ENCODE peak calls at places on chromosomes 12 and 14, in eight cellular contexts. M, Q, I, D, B, T, W and Z are unnamed samples.
A peak's percentile ranks its signal among the peaks of the same experiment; 100 is the strongest.

GRCh38 chr12:31815096-31815495 is 86.3 kb upstream of the AMN1 start:
- DNase-seq in W (peak; percentile 26), D (no peak), M (no peak), I (no peak), Q (no peak), T (no peak), B (no peak), Z (no peak)

GRCh38 chr14:100059433-100059781 is 5.8 kb upstream of the EVL start:
- DNase-seq in I (no peak), W (no peak), Q (peak; percentile 94), D (no peak), B (peak; percentile 90), T (no peak), M (no peak), Z (no peak)

GRCh38 chr14:54589076-54589475 is 22.1 kb downstream of the SAMD4A start:
- DNase-seq in I (no peak), D (no peak), T (no peak), B (peak; percentile 59), M (no peak), Q (peak; percentile 71), W (peak; percentile 70), Z (no peak)

GRCh38 chr12:98198261-98198982 is 317.0 kb upstream of the TMPO start:
- DNase-seq in W (peak; percentile 89), T (peak; percentile 32), Q (peak; percentile 2), M (no peak), D (peak; percentile 30), B (peak; percentile 63), I (no peak), Z (no peak)

GRCh38 chr14:94764573-94764972 is 5.3 kb downstream of the GSC start:
- DNase-seq in W (no peak), I (no peak), M (no peak), B (no peak), T (peak; percentile 74), Q (no peak), D (peak; percentile 22), Z (no peak)

GRCh38 chr12:32305163-32305562 is 94.2 kb upstream of the FGD4 start:
- DNase-seq in M (no peak), Q (no peak), D (no peak), W (no peak), T (no peak), B (peak; percentile 32), I (no peak), Z (no peak)

GRCh38 chr12:6226701-6227096 is 26.5 kb downstream of the CD9 start:
- DNase-seq in Q (no peak), M (peak; percentile 78), W (no peak), T (no peak), D (no peak), B (peak; percentile 44), I (peak; percentile 79), Z (no peak)

GRCh38 chr14:49019467-49020100 is 566.6 kb downstream of the RPS29 start:
- DNase-seq in W (no peak), M (no peak), Q (no peak), T (no peak), D (no peak), I (no peak), B (no peak), Z (no peak)

GRCh38 chr14:77151918-77152588 is 10.5 kb upstream of the ZDHHC22 start:
- DNase-seq in T (no peak), D (peak; percentile 39), I (no peak), W (peak; percentile 22), M (no peak), B (peak; percentile 52), Q (peak; percentile 82), Z (no peak)

GRCh38 chr12:124700810-124701594 is 133.6 kb upstream of the NCOR2 start:
- DNase-seq in M (peak; percentile 79), W (peak; percentile 92), I (no peak), B (peak; percentile 51), Q (peak; percentile 30), T (peak; percentile 94), D (peak; percentile 39), Z (no peak)

GRCh38 chr12:119839201-119839600 is 37.9 kb downstream of the CIT start:
- DNase-seq in Q (no peak), W (no peak), I (no peak), M (no peak), B (no peak), D (no peak), T (no peak), Z (no peak)

GRCh38 chr12:119841433-119842210 is 35.5 kb downstream of the CIT start:
- DNase-seq in D (no peak), T (no peak), W (peak; percentile 16), Q (no peak), I (no peak), M (no peak), B (no peak), Z (no peak)

GRCh38 chr12:119840617-119841016 is 36.5 kb downstream of the CIT start:
- DNase-seq in Q (no peak), D (no peak), I (no peak), M (no peak), T (no peak), W (no peak), B (no peak), Z (no peak)

GRCh38 chr12:119843100-119843499 is 34.0 kb downstream of the CIT start:
- DNase-seq in I (no peak), W (peak; percentile 64), M (no peak), Q (no peak), B (no peak), D (no peak), T (no peak), Z (no peak)

DNA sequence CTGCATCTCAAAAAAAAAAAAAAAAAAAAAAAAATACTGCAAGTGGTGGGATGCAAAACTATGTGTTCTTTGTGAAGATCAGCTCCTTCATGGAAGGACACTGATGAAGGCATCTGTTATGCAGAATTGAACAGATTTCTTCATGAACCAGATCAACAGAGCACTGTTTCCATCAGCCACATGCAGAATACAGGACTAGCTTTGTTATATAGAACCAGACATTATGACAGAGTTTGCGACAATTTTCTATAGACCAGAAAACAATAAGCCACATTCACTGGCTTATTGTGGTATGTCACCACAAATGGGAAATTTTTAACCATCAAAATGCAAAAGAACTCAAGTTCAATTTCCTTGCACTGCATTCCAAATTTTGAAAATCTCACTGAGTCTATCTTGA is 34.7 kb downstream of the CIT start:
- DNase-seq in I (no peak), Q (no peak), D (no peak), M (no peak), T (no peak), B (no peak), W (no peak), Z (no peak)
- H3K36me3 ChIP-seq in I (no peaks in the 10 kb centered on the region), Q (peaks cover 35% of the 10 kb centered on the region), D (peaks cover 3% of the 10 kb centered on the region), M (no peaks in the 10 kb centered on the region), T (peaks cover 2% of the 10 kb centered on the region), B (no peaks in the 10 kb centered on the region), W (peaks cover 1% of the 10 kb centered on the region), Z (no peaks in the 10 kb centered on the region)

GRCh38 chr12:50387487-50387886 is 8.9 kb downstream of the FAM186A start:
- DNase-seq in I (no peak), D (no peak), W (no peak), M (no peak), Q (no peak), B (peak; percentile 36), T (no peak), Z (peak; percentile 30)
- H3K36me3 ChIP-seq in I (no peaks in the 10 kb centered on the region), D (no peaks in the 10 kb centered on the region), W (no peaks in the 10 kb centered on the region), M (no peaks in the 10 kb centered on the region), Q (no peaks in the 10 kb centered on the region), B (no peaks in the 10 kb centered on the region), T (no peaks in the 10 kb centered on the region), Z (no peaks in the 10 kb centered on the region)

DNA sequence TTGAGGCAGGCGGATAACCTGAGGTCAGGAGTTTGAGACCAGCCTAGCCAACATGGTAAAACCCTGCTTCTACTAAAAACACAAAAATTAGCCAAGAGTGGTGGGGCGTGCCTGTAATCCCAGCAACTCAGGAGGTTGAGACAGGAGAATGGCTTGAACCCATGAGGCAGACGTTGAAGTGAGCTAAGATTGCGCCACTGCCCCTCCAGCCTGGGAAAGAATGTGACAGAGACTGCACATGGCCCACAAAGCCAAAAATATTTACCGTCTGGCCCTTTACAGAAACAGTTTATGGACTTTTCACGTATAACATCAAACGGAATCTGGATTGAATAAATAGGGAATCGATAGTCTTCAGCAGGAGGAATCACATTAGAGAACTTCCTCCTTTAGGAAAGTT is 3.5 kb downstream of the RSRC2 start:
- DNase-seq in B (no peak), D (no peak), I (peak; percentile 26), T (peak; percentile 39), M (no peak), Q (no peak), W (peak; percentile 66), Z (no peak)
- H3K36me3 ChIP-seq in B (peaks cover 17% of the 10 kb centered on the region), D (peaks cover 53% of the 10 kb centered on the region), I (peaks cover 41% of the 10 kb centered on the region), T (peaks cover 2% of the 10 kb centered on the region), M (peaks cover 6% of the 10 kb centered on the region), Q (peaks cover 66% of the 10 kb centered on the region), W (peaks cover 16% of the 10 kb centered on the region), Z (peaks cover 51% of the 10 kb centered on the region)

DNA sequence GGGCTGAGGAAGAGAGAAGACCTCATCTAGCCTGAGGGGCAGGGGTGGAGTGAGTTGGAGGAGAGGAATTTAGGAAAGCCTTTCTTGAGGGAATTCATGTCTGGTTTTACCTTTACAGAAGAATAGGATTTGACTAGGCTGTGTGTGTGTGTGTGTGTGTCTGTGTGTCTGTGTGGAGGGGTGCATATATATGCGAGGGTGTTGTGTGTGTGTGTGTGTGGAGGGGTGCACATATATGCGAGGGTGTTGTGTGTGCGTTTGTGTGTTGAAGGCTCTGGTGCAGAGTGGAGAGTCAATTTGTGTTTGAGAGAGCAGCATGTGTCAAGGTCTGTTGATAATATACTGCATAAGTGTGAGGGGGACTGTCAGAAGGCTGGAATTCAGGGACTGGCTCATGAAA is 34.4 kb downstream of the TBC1D30 start:
- DNase-seq in B (no peak), M (no peak), D (no peak), T (no peak), I (no peak), W (no peak), Q (no peak), Z (no peak)
- H3K36me3 ChIP-seq in B (no peaks in the 10 kb centered on the region), M (no peaks in the 10 kb centered on the region), D (no peaks in the 10 kb centered on the region), T (no peaks in the 10 kb centered on the region), I (no peaks in the 10 kb centered on the region), W (no peaks in the 10 kb centered on the region), Q (no peaks in the 10 kb centered on the region), Z (no peaks in the 10 kb centered on the region)

DNA sequence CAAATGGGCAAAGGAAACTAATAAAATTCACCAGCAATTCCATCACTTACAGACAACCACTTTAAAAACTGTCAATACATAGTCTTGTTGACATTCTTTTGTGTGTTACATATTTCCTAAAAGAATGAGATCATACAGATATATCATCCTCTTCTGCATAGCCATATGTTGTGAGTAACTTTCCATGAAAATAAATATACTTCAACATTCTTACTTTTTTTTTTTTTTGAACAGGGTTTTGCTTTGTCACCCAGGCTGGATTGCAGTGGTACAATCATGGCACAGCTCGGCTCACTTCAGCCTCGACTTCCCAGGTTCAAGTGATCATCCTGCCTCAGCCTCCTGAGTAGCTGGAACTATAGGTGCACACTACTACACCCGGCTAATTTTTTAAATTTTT is 20.9 kb downstream of the ZC2HC1C start:
- DNase-seq in W (no peak), Q (no peak), M (no peak), I (no peak), B (peak; percentile 17), D (no peak), T (no peak), Z (no peak)
- H3K36me3 ChIP-seq in W (peaks cover 4% of the 10 kb centered on the region), Q (peaks cover 24% of the 10 kb centered on the region), M (no peaks in the 10 kb centered on the region), I (peaks cover 75% of the 10 kb centered on the region), B (peaks cover 13% of the 10 kb centered on the region), D (peaks cover 31% of the 10 kb centered on the region), T (no peaks in the 10 kb centered on the region), Z (peaks cover 83% of the 10 kb centered on the region)

GRCh38 chr12:108800591-108800990 is 56.8 kb downstream of the SSH1 start:
- DNase-seq in I (no peak), D (no peak), B (no peak), Q (no peak), T (no peak), W (peak; percentile 69), M (no peak), Z (no peak)
- H3K36me3 ChIP-seq in I (peaks cover 54% of the 10 kb centered on the region), D (peaks cover 5% of the 10 kb centered on the region), B (peaks cover 31% of the 10 kb centered on the region), Q (peaks cover 68% of the 10 kb centered on the region), T (peaks cover 2% of the 10 kb centered on the region), W (peaks cover 22% of the 10 kb centered on the region), M (no peaks in the 10 kb centered on the region), Z (peaks cover 67% of the 10 kb centered on the region)